ENCODE peak calls at places on chromosomes 6 and 20, in ten cellular contexts. One of them, this sample, is unnamed.

GRCh38 chr6:118598324-118598723 is 50.2 kb downstream of the PLN start:
- DNase-seq in AG08395: no peak
- DNase-seq in germinal center: no peak
- DNase-seq in caudate nucleus: no peak
- DNase-seq in upper lobe of right lung: no peak
- DNase-seq in stimulated activated CD4-positive, alpha-beta T cell treated with anti-CD3 and anti-CD28 coated beads, Interleukin-12 subunit alpha, Interleukin-12 subunit beta, amount 100 ng/mL, for 4 hours: no peak
- DNase-seq in frontal cortex: no peak
- DNase-seq in nephron progenitor cell: no peak
- DNase-seq in H1: no peak
- DNase-seq in activated CD8-positive, alpha-beta memory T cell treated with anti-CD3 and anti-CD28 coated beads for 48 hours: no peak
- DNase-seq in this sample: no peak

GRCh38 chr6:170208651-170209353 is 82.1 kb downstream of the DLL1 start:
- DNase-seq in AG08395: no peak
- DNase-seq in germinal center: no peak
- DNase-seq in caudate nucleus: no peak
- DNase-seq in upper lobe of right lung: peak; percentile 46
- DNase-seq in stimulated activated CD4-positive, alpha-beta T cell treated with anti-CD3 and anti-CD28 coated beads, Interleukin-12 subunit alpha, Interleukin-12 subunit beta, amount 100 ng/mL, for 4 hours: no peak
- DNase-seq in frontal cortex: no peak
- DNase-seq in nephron progenitor cell: no peak
- DNase-seq in H1: peak; percentile 33
- DNase-seq in activated CD8-positive, alpha-beta memory T cell treated with anti-CD3 and anti-CD28 coated beads for 48 hours: no peak
- DNase-seq in this sample: no peak

GRCh38 chr6:116447496-116448011 is 13.6 kb upstream of the CALHM6 start:
- DNase-seq in AG08395: peak; percentile 88
- DNase-seq in germinal center: no peak
- DNase-seq in caudate nucleus: no peak
- DNase-seq in upper lobe of right lung: no peak
- DNase-seq in stimulated activated CD4-positive, alpha-beta T cell treated with anti-CD3 and anti-CD28 coated beads, Interleukin-12 subunit alpha, Interleukin-12 subunit beta, amount 100 ng/mL, for 4 hours: no peak
- DNase-seq in frontal cortex: no peak
- DNase-seq in nephron progenitor cell: no peak
- DNase-seq in H1: no peak
- DNase-seq in activated CD8-positive, alpha-beta memory T cell treated with anti-CD3 and anti-CD28 coated beads for 48 hours: no peak
- DNase-seq in this sample: peak; percentile 100

GRCh38 chr20:21981607-21982344 is 276.3 kb downstream of the PAX1 start:
- DNase-seq in AG08395: peak; percentile 80
- DNase-seq in germinal center: no peak
- DNase-seq in caudate nucleus: no peak
- DNase-seq in upper lobe of right lung: no peak
- DNase-seq in stimulated activated CD4-positive, alpha-beta T cell treated with anti-CD3 and anti-CD28 coated beads, Interleukin-12 subunit alpha, Interleukin-12 subunit beta, amount 100 ng/mL, for 4 hours: no peak
- DNase-seq in frontal cortex: no peak
- DNase-seq in nephron progenitor cell: no peak
- DNase-seq in H1: no peak
- DNase-seq in activated CD8-positive, alpha-beta memory T cell treated with anti-CD3 and anti-CD28 coated beads for 48 hours: no peak
- DNase-seq in this sample: no peak

GRCh38 chr6:72856801-72857200 is 234.9 kb downstream of the KCNQ5 start:
- DNase-seq in AG08395: no peak
- DNase-seq in germinal center: no peak
- DNase-seq in caudate nucleus: no peak
- DNase-seq in upper lobe of right lung: no peak
- DNase-seq in stimulated activated CD4-positive, alpha-beta T cell treated with anti-CD3 and anti-CD28 coated beads, Interleukin-12 subunit alpha, Interleukin-12 subunit beta, amount 100 ng/mL, for 4 hours: no peak
- DNase-seq in frontal cortex: no peak
- DNase-seq in nephron progenitor cell: no peak
- DNase-seq in H1: no peak
- DNase-seq in activated CD8-positive, alpha-beta memory T cell treated with anti-CD3 and anti-CD28 coated beads for 48 hours: no peak
- DNase-seq in this sample: no peak

GRCh38 chr6:14984454-14984853 is 261.4 kb upstream of the JARID2 start:
- DNase-seq in AG08395: peak; percentile 40
- DNase-seq in germinal center: no peak
- DNase-seq in caudate nucleus: no peak
- DNase-seq in upper lobe of right lung: peak; percentile 70
- DNase-seq in stimulated activated CD4-positive, alpha-beta T cell treated with anti-CD3 and anti-CD28 coated beads, Interleukin-12 subunit alpha, Interleukin-12 subunit beta, amount 100 ng/mL, for 4 hours: no peak
- DNase-seq in frontal cortex: no peak
- DNase-seq in nephron progenitor cell: no peak
- DNase-seq in H1: no peak
- DNase-seq in activated CD8-positive, alpha-beta memory T cell treated with anti-CD3 and anti-CD28 coated beads for 48 hours: no peak
- DNase-seq in this sample: peak; percentile 88

GRCh38 chr20:46142124-46142523 is 24.0 kb downstream of the CD40 start:
- DNase-seq in AG08395: no peak
- DNase-seq in germinal center: no peak
- DNase-seq in caudate nucleus: no peak
- DNase-seq in upper lobe of right lung: no peak
- DNase-seq in stimulated activated CD4-positive, alpha-beta T cell treated with anti-CD3 and anti-CD28 coated beads, Interleukin-12 subunit alpha, Interleukin-12 subunit beta, amount 100 ng/mL, for 4 hours: no peak
- DNase-seq in frontal cortex: no peak
- DNase-seq in nephron progenitor cell: no peak
- DNase-seq in H1: no peak
- DNase-seq in activated CD8-positive, alpha-beta memory T cell treated with anti-CD3 and anti-CD28 coated beads for 48 hours: no peak
- DNase-seq in this sample: no peak

GRCh38 chr6:26180346-26180745 is 93.1 kb downstream of the HFE start:
- DNase-seq in AG08395: no peak
- DNase-seq in germinal center: no peak
- DNase-seq in caudate nucleus: no peak
- DNase-seq in upper lobe of right lung: no peak
- DNase-seq in stimulated activated CD4-positive, alpha-beta T cell treated with anti-CD3 and anti-CD28 coated beads, Interleukin-12 subunit alpha, Interleukin-12 subunit beta, amount 100 ng/mL, for 4 hours: no peak
- DNase-seq in frontal cortex: no peak
- DNase-seq in nephron progenitor cell: no peak
- DNase-seq in H1: no peak
- DNase-seq in activated CD8-positive, alpha-beta memory T cell treated with anti-CD3 and anti-CD28 coated beads for 48 hours: no peak
- DNase-seq in this sample: no peak

GRCh38 chr6:46438245-46438644 is 53.0 kb downstream of the RCAN2 start:
- DNase-seq in AG08395: no peak
- DNase-seq in germinal center: no peak
- DNase-seq in caudate nucleus: no peak
- DNase-seq in upper lobe of right lung: no peak
- DNase-seq in stimulated activated CD4-positive, alpha-beta T cell treated with anti-CD3 and anti-CD28 coated beads, Interleukin-12 subunit alpha, Interleukin-12 subunit beta, amount 100 ng/mL, for 4 hours: no peak
- DNase-seq in frontal cortex: no peak
- DNase-seq in nephron progenitor cell: no peak
- DNase-seq in H1: no peak
- DNase-seq in activated CD8-positive, alpha-beta memory T cell treated with anti-CD3 and anti-CD28 coated beads for 48 hours: no peak
- DNase-seq in this sample: no peak

GRCh38 chr20:45445805-45446562 is 23.6 kb upstream of the WFDC2 start:
- DNase-seq in AG08395: peak; percentile 58
- DNase-seq in germinal center: peak; percentile 56
- DNase-seq in caudate nucleus: no peak
- DNase-seq in upper lobe of right lung: no peak
- DNase-seq in stimulated activated CD4-positive, alpha-beta T cell treated with anti-CD3 and anti-CD28 coated beads, Interleukin-12 subunit alpha, Interleukin-12 subunit beta, amount 100 ng/mL, for 4 hours: peak; percentile 24
- DNase-seq in frontal cortex: no peak
- DNase-seq in nephron progenitor cell: peak; percentile 76
- DNase-seq in H1: peak; percentile 81
- DNase-seq in activated CD8-positive, alpha-beta memory T cell treated with anti-CD3 and anti-CD28 coated beads for 48 hours: no peak
- DNase-seq in this sample: no peak

GRCh38 chr20:9507544-9508239 is 6.7 kb upstream of the LAMP5 start:
- DNase-seq in AG08395: no peak
- DNase-seq in germinal center: no peak
- DNase-seq in caudate nucleus: no peak
- DNase-seq in upper lobe of right lung: no peak
- DNase-seq in stimulated activated CD4-positive, alpha-beta T cell treated with anti-CD3 and anti-CD28 coated beads, Interleukin-12 subunit alpha, Interleukin-12 subunit beta, amount 100 ng/mL, for 4 hours: no peak
- DNase-seq in frontal cortex: no peak
- DNase-seq in nephron progenitor cell: no peak
- DNase-seq in H1: peak; percentile 66
- DNase-seq in activated CD8-positive, alpha-beta memory T cell treated with anti-CD3 and anti-CD28 coated beads for 48 hours: no peak
- DNase-seq in this sample: no peak

GRCh38 chr6:134307074-134307473 is 10.8 kb downstream of the SGK1 start:
- DNase-seq in AG08395: no peak
- DNase-seq in germinal center: no peak
- DNase-seq in caudate nucleus: no peak
- DNase-seq in upper lobe of right lung: no peak
- DNase-seq in stimulated activated CD4-positive, alpha-beta T cell treated with anti-CD3 and anti-CD28 coated beads, Interleukin-12 subunit alpha, Interleukin-12 subunit beta, amount 100 ng/mL, for 4 hours: no peak
- DNase-seq in frontal cortex: no peak
- DNase-seq in nephron progenitor cell: no peak
- DNase-seq in H1: no peak
- DNase-seq in activated CD8-positive, alpha-beta memory T cell treated with anti-CD3 and anti-CD28 coated beads for 48 hours: no peak
- DNase-seq in this sample: no peak

GRCh38 chr6:130993292-130993765 is 69.7 kb downstream of the EPB41L2 start:
- DNase-seq in AG08395: no peak
- DNase-seq in germinal center: no peak
- DNase-seq in caudate nucleus: no peak
- DNase-seq in upper lobe of right lung: no peak
- DNase-seq in stimulated activated CD4-positive, alpha-beta T cell treated with anti-CD3 and anti-CD28 coated beads, Interleukin-12 subunit alpha, Interleukin-12 subunit beta, amount 100 ng/mL, for 4 hours: no peak
- DNase-seq in frontal cortex: no peak
- DNase-seq in nephron progenitor cell: no peak
- DNase-seq in H1: no peak
- DNase-seq in activated CD8-positive, alpha-beta memory T cell treated with anti-CD3 and anti-CD28 coated beads for 48 hours: no peak
- DNase-seq in this sample: peak; percentile 69

This sample was measured in fibroblast of villous mesenchyme.